ENCODE peak calls at places on chromosomes 13 and 19, in four cellular contexts. F is GM12878, U is A549, E is HepG2. I is an unnamed sample.

GRCh38 chr13:65479692-65480091 is 1750.4 kb downstream of the PCDH9 start:
- DNase-seq in U (no peak), E (no peak), F (no peak), I (no peak)

GRCh38 chr19:51473009-51473707 is 5.2 kb upstream of the CEACAM18 start:
- DNase-seq in F (peak), E (peak), U (peak), I (peak)

GRCh38 chr13:72823081-72823480 is 41.1 kb downstream of the PIBF1 start:
- DNase-seq in F (no peak), E (no peak), U (no peak), I (no peak)

GRCh38 chr13:95191821-95192220 is 109.4 kb downstream of the ABCC4 start:
- DNase-seq in U (peak), F (peak), E (peak), I (peak)

GRCh38 chr13:34358811-34359513 is 541.0 kb downstream of the RFC3 start:
- DNase-seq in E (no peak), U (peak), F (no peak), I (no peak)

GRCh38 chr13:59710995-59711701 is 452.6 kb downstream of the DIAPH3 start:
- DNase-seq in U (no peak), F (no peak), E (no peak), I (no peak)

GRCh38 chr19:46828484-46828883 is 22.2 kb downstream of the AP2S1 start:
- DNase-seq in E (no peak), U (no peak), F (no peak), I (no peak)

GRCh38 chr13:30364876-30365275 is 57.4 kb upstream of the UBE2L5 start:
- DNase-seq in F (no peak), U (no peak), E (no peak), I (no peak)

GRCh38 chr19:17860993-17861360 is 1.3 kb downstream of the RPL18A start:
- DNase-seq in F (no peak), E (no peak), U (no peak), I (no peak)

GRCh38 chr19:13154241-13154778 is 4.1 kb downstream of the IER2 start:
- DNase-seq in F (no peak), E (peak), U (peak), I (peak)

GRCh38 chr19:17304386-17305047 is 1.2 kb upstream of the MRPL34 start:
- DNase-seq in U (no peak), E (no peak), F (no peak), I (no peak)

GRCh38 chr19:31231181-31231580 is 118.1 kb downstream of the TSHZ3 start:
- DNase-seq in E (no peak), F (no peak), U (no peak), I (no peak)

GRCh38 chr13:23902975-23903905 is 5.9 kb upstream of the C1QTNF9B start:
- DNase-seq in E (no peak), F (no peak), U (no peak), I (peak)

GRCh38 chr13:23679214-23679613 is 109.0 kb downstream of the TNFRSF19 start:
- DNase-seq in F (no peak), U (peak), E (no peak), I (no peak)

GRCh38 chr13:51612867-51613266 is 28.6 kb downstream of the WDFY2 start:
- DNase-seq in U (no peak), E (no peak), F (no peak), I (no peak)

GRCh38 chr19:2016041-2016807 is 710 bp upstream of the BTBD2 start:
- DNase-seq in F (peak), U (peak), E (peak), I (peak)

GRCh38 chr19:54728167-54728566 is 3.9 kb downstream of the KIR3DL3 start:
- DNase-seq in U (no peak), F (no peak), E (no peak), I (no peak)

GRCh38 chr13:101941095-101941777 is 460.6 kb downstream of the FGF14 start:
- DNase-seq in F (no peak), U (peak), E (no peak), I (peak)

GRCh38 chr19:30536975-30537374 is 164.8 kb downstream of the ZNF536 start:
- DNase-seq in F (no peak), U (no peak), E (no peak), I (no peak)

GRCh38 chr13:98539655-98540054 is 37.3 kb downstream of the STK24 start:
- DNase-seq in F (no peak), E (no peak), U (no peak), I (no peak)

GRCh38 chr19:34189199-34189916 is 17.1 kb downstream of the LSM14A start:
- DNase-seq in U (no peak), F (no peak), E (no peak), I (no peak)

GRCh38 chr13:48156466-48156865 is 61.6 kb upstream of the MED4 start:
- DNase-seq in F (no peak), E (no peak), U (no peak), I (no peak)

GRCh38 chr13:52067237-52067636 is 42.7 kb downstream of the UTP14C start:
- DNase-seq in U (peak), E (peak), F (no peak), I (no peak)

GRCh38 chr13:65946387-65946786 is 1283.7 kb downstream of the PCDH9 start:
- DNase-seq in U (peak), E (no peak), F (no peak), I (no peak)

GRCh38 chr13:68535329-68535728 is 1305.2 kb upstream of the PCDH9 start:
- DNase-seq in U (no peak), F (no peak), E (no peak), I (no peak)

GRCh38 chr19:7595466-7596133 is at the start of gene CAMSAP3:
- DNase-seq in U (no peak), E (peak), F (no peak), I (peak)

GRCh38 chr19:7857727-7858701 is 16.2 kb downstream of the PRR36 start:
- DNase-seq in F (no peak), E (no peak), U (no peak), I (no peak)

DNA sequence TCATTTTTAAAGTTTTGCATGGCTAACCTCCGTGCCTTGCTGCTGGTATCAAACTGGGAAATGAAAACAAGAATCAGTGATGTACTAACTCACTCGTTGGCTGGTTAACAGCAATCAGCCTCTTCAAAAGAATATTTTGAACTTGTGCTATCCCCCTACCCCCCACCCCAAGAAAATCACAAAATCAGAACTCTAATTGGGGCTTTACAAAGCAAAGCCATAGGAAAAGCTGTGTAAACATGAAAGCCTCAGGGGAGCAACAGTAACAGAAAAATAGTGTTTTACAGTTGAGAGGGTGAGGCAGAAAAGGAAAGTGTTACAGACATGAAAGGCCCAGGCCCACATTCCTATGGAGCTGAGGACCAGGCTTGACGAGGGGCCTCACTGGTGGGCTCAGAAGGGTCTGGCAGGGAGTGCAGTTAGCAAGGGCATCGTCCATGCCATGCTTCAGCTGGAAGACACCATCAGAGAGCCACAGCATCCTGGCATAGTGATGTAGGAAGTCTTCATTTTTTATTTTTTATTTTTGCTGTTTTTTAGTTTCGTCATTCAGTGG is 217.6 kb downstream of the PCCA start:
- DNase-seq in U (no peak), F (no peak), E (no peak), I (no peak)
- TF ChIP-seq PBX3 in U (no peak), F (no peak), E (no peak), I (no peak)

DNA sequence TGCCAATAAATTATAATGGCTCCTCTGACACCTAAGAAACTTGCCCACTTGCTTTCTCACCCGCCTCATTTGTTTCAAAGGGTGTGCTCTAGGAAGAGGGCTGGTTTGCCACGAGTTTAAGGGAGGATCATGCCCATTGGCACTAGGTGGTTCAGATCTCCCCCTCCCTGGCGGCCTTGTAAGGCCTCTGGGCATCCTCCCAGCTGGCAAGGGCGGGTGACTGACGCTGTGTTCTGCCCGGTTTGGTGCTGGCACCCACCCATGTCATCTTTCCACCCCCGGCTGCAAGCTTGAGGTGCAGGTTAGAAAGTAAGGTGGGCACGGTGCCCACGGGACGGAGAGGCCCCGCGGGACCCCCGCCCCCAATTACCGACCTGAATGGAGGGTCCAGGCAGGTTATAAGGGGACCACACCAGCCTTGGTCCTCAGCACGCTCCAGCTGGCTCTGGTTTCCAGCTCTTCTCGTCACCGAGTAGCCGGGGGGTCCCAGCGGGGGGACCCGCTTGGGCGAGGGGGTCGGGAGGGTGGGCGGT is 90.4 kb downstream of the PTPRS start:
- DNase-seq in U (no peak), E (no peak), F (no peak), I (no peak)
- TF ChIP-seq MAX in U (no peak), E (no peak), F (no peak), I (no peak)

GRCh38 chr19:50380137-50380536 is 3.9 kb downstream of the NR1H2 start:
- DNase-seq in E (no peak), U (no peak), F (no peak), I (no peak)

GRCh38 chr19:50383852-50384684 is at the start of gene POLD1:
- DNase-seq in E (peak), U (peak), F (peak), I (peak)

GRCh38 chr19:50380767-50381166 is 3.4 kb upstream of the POLD1 start:
- DNase-seq in F (no peak), E (no peak), U (no peak), I (no peak)

GRCh38 chr19:50383307-50383851 is 768 bp upstream of the POLD1 start:
- DNase-seq in U (no peak), E (no peak), F (no peak), I (no peak)

GRCh38 chr19:50381881-50382729 is 2.0 kb upstream of the POLD1 start:
- DNase-seq in U (no peak), F (no peak), E (no peak), I (no peak)
- TF ChIP-seq SMC3 in U (no peak), F (no peak), E (no peak), I (no peak)

GRCh38 chr13:110073982-110074381 is 233.0 kb downstream of the COL4A1 start:
- DNase-seq in F (no peak), U (peak), E (no peak), I (no peak)
- TF ChIP-seq PBX3 in F (no peak), U (no peak), E (no peak), I (no peak)

DNA sequence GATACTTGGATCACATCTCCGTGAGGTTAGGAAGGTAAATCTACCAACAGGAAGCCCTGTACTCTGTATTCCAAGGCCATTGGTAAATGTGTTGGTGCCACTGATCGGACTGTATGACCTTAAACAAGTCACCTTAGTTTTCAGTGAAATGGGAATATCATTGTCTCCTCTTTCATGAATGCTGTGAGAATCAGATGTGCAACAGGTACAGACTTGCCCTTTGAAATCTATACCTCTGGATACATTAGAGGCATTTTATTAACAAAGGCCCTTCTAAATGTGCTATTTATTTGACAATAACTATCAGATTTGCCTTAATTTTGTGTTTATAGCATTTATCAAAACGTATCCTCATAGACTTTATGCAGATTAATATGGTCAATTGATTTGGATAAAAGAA is 11.0 kb downstream of the NHLRC3 start:
- DNase-seq in E (no peak), F (no peak), U (no peak), I (no peak)
- TF ChIP-seq MAX in E (no peak), F (no peak), U (no peak), I (no peak)